ENCODE peak calls at places on chromosomes 13 and 19, in six cellular contexts. T, R, I, U, K and C are unnamed samples.

GRCh38 chr13:90562388-90562787 is 785.1 kb upstream of the MIR17HG start:
- DNase-seq in T (no peak), R (no peak), I (no peak), U (no peak), K (no peak), C (no peak)

GRCh38 chr19:1967087-1967608 is 26.2 kb downstream of the CSNK1G2 start:
- DNase-seq in T (no peak), R (no peak), I (no peak), U (no peak), K (no peak), C (no peak)

GRCh38 chr13:34419025-34419424 is 523.0 kb upstream of the NBEA start:
- DNase-seq in T (no peak), R (no peak), I (no peak), U (no peak), K (no peak), C (no peak)

GRCh38 chr13:107743100-107743499 is 472.2 kb downstream of the LIG4 start:
- DNase-seq in T (peak), R (no peak), I (no peak), U (no peak), K (no peak), C (no peak)

GRCh38 chr19:351976-352625 is 7.5 kb upstream of the MIER2 start:
- DNase-seq in T (no peak), R (no peak), I (no peak), U (no peak), K (no peak), C (no peak)

GRCh38 chr13:33490461-33491327 is 205.1 kb upstream of the STARD13 start:
- DNase-seq in T (no peak), R (no peak), I (no peak), U (no peak), K (no peak), C (no peak)

GRCh38 chr19:15836595-15837398 is 21.3 kb upstream of the OR10H1 start:
- DNase-seq in T (peak), R (peak), I (peak), U (peak), K (peak), C (peak)

GRCh38 chr19:13990085-13990484 is 16.0 kb downstream of the RFX1 start:
- DNase-seq in T (no peak), R (no peak), I (no peak), U (no peak), K (no peak), C (no peak)

GRCh38 chr13:43572601-43573360 is 214.0 kb downstream of the ENOX1 start:
- DNase-seq in T (peak), R (no peak), I (no peak), U (no peak), K (no peak), C (peak)

GRCh38 chr13:79782541-79783216 is 301.7 kb downstream of the NDFIP2 start:
- DNase-seq in T (no peak), R (no peak), I (peak), U (no peak), K (no peak), C (no peak)

GRCh38 chr13:66689628-66690027 is 540.5 kb downstream of the PCDH9 start:
- DNase-seq in T (peak), R (no peak), I (peak), U (no peak), K (no peak), C (no peak)

GRCh38 chr13:51681037-51681678 is 96.9 kb downstream of the WDFY2 start:
- DNase-seq in T (peak), R (no peak), I (no peak), U (no peak), K (peak), C (no peak)

GRCh38 chr19:48415395-48415794 is 21.9 kb downstream of the GRIN2D start:
- DNase-seq in T (no peak), R (peak), I (no peak), U (no peak), K (no peak), C (no peak)

GRCh38 chr13:113623491-113624234 is 34.3 kb downstream of the ATP4B start:
- DNase-seq in T (no peak), R (no peak), I (no peak), U (no peak), K (no peak), C (no peak)

GRCh38 chr19:54218960-54219661 is 3.7 kb downstream of the LILRB3 start:
- DNase-seq in T (no peak), R (no peak), I (no peak), U (no peak), K (no peak), C (no peak)